ENCODE peak calls at places on chromosome 12, in five cellular contexts. One of them, this sample, is unnamed.
A peak's percentile ranks its signal among the peaks of the same experiment; 100 is the strongest.

GRCh38 chr12:72089678-72090077 is 151.0 kb downstream of the TPH2 start:
- DNase-seq in CD4-positive, alpha-beta T cell: no peak
- DNase-seq in H9: no peak
- DNase-seq in cardiac muscle cell: no peak
- DNase-seq in stomach: no peak
- DNase-seq in this sample: no peak

GRCh38 chr12:104680070-104680469 is 223.3 kb downstream of the CHST11 start:
- DNase-seq in H9: no peak
- DNase-seq in CD4-positive, alpha-beta T cell: no peak
- DNase-seq in cardiac muscle cell: no peak
- DNase-seq in stomach: no peak
- DNase-seq in this sample: peak; percentile 36

GRCh38 chr12:27822076-27822712 is 42.2 kb upstream of the MANSC4 start:
- DNase-seq in H9: no peak
- DNase-seq in CD4-positive, alpha-beta T cell: peak; percentile 43
- DNase-seq in cardiac muscle cell: no peak
- DNase-seq in stomach: no peak
- DNase-seq in this sample: no peak

GRCh38 chr12:49487605-49488004 is 51.2 kb upstream of the KCNH3 start:
- DNase-seq in stomach: no peak
- DNase-seq in CD4-positive, alpha-beta T cell: no peak
- DNase-seq in H9: no peak
- DNase-seq in cardiac muscle cell: no peak
- DNase-seq in this sample: no peak

GRCh38 chr12:89180496-89180895 is 171.8 kb downstream of the DUSP6 start:
- DNase-seq in stomach: no peak
- DNase-seq in H9: no peak
- DNase-seq in CD4-positive, alpha-beta T cell: no peak
- DNase-seq in cardiac muscle cell: no peak
- DNase-seq in this sample: no peak

GRCh38 chr12:51334774-51335173 is 10.8 kb upstream of the BIN2 start:
- DNase-seq in cardiac muscle cell: no peak
- DNase-seq in H9: no peak
- DNase-seq in CD4-positive, alpha-beta T cell: no peak
- DNase-seq in stomach: no peak
- DNase-seq in this sample: no peak

GRCh38 chr12:49872781-49873181 is 29.9 kb upstream of the BCDIN3D start:
- DNase-seq in H9: peak; percentile 24
- DNase-seq in cardiac muscle cell: no peak
- DNase-seq in stomach: no peak
- DNase-seq in CD4-positive, alpha-beta T cell: no peak
- DNase-seq in this sample: no peak

GRCh38 chr12:69157023-69157655 is 82.2 kb upstream of the CPSF6 start:
- DNase-seq in CD4-positive, alpha-beta T cell: peak; percentile 91
- DNase-seq in H9: peak; percentile 95
- DNase-seq in stomach: peak; percentile 90
- DNase-seq in cardiac muscle cell: peak; percentile 89
- DNase-seq in this sample: peak; percentile 83

GRCh38 chr12:88142610-88142991 is 494 bp downstream of the TMTC3 start:
- DNase-seq in stomach: peak; percentile 28
- DNase-seq in cardiac muscle cell: peak; percentile 20
- DNase-seq in H9: peak; percentile 47
- DNase-seq in CD4-positive, alpha-beta T cell: peak; percentile 39
- DNase-seq in this sample: peak; percentile 22

GRCh38 chr12:86117711-86118110 is 138.5 kb downstream of the MGAT4C start:
- DNase-seq in stomach: no peak
- DNase-seq in cardiac muscle cell: no peak
- DNase-seq in H9: no peak
- DNase-seq in CD4-positive, alpha-beta T cell: no peak
- DNase-seq in this sample: no peak

GRCh38 chr12:42588981-42589464 is 523 bp downstream of the PRICKLE1 start:
- DNase-seq in H9: peak; percentile 76
- DNase-seq in CD4-positive, alpha-beta T cell: no peak
- DNase-seq in stomach: no peak
- DNase-seq in cardiac muscle cell: peak; percentile 82
- DNase-seq in this sample: peak; percentile 61

GRCh38 chr12:24054411-24054810 is 104.9 kb upstream of the SOX5 start:
- DNase-seq in cardiac muscle cell: no peak
- DNase-seq in H9: no peak
- DNase-seq in stomach: no peak
- DNase-seq in CD4-positive, alpha-beta T cell: no peak
- DNase-seq in this sample: no peak

GRCh38 chr12:49230810-49231209 is 34.1 kb upstream of the TUBA1C start:
- DNase-seq in CD4-positive, alpha-beta T cell: no peak
- DNase-seq in H9: no peak
- DNase-seq in cardiac muscle cell: no peak
- DNase-seq in stomach: no peak
- DNase-seq in this sample: no peak

GRCh38 chr12:125310461-125310860 is 245.2 kb downstream of the AACS start:
- DNase-seq in stomach: no peak
- DNase-seq in CD4-positive, alpha-beta T cell: no peak
- DNase-seq in cardiac muscle cell: no peak
- DNase-seq in H9: no peak
- DNase-seq in this sample: no peak

GRCh38 chr12:2114071-2114470 is 61.3 kb downstream of the CACNA1C start:
- DNase-seq in cardiac muscle cell: no peak
- DNase-seq in CD4-positive, alpha-beta T cell: no peak
- DNase-seq in stomach: no peak
- DNase-seq in H9: no peak
- DNase-seq in this sample: no peak

GRCh38 chr12:103799504-103800251 is 41.4 kb downstream of the NT5DC3 start:
- DNase-seq in CD4-positive, alpha-beta T cell: no peak
- DNase-seq in stomach: no peak
- DNase-seq in H9: no peak
- DNase-seq in cardiac muscle cell: no peak
- DNase-seq in this sample: no peak

GRCh38 chr12:20520572-20520971 is 152.2 kb downstream of the PDE3A start:
- DNase-seq in H9: no peak
- DNase-seq in CD4-positive, alpha-beta T cell: no peak
- DNase-seq in cardiac muscle cell: no peak
- DNase-seq in stomach: no peak
- DNase-seq in this sample: no peak

GRCh38 chr12:6476496-6476895 is 6.0 kb upstream of the VAMP1 start:
- DNase-seq in H9: no peak
- DNase-seq in cardiac muscle cell: no peak
- DNase-seq in stomach: no peak
- DNase-seq in CD4-positive, alpha-beta T cell: no peak
- DNase-seq in this sample: no peak

GRCh38 chr12:120262852-120263724 is 2.4 kb downstream of the PXN start:
- DNase-seq in stomach: no peak
- DNase-seq in cardiac muscle cell: no peak
- DNase-seq in CD4-positive, alpha-beta T cell: no peak
- DNase-seq in H9: peak; percentile 29
- DNase-seq in this sample: no peak

GRCh38 chr12:124286946-124287345 is 7.9 kb upstream of the RFLNA start:
- DNase-seq in cardiac muscle cell: no peak
- DNase-seq in H9: no peak
- DNase-seq in stomach: no peak
- DNase-seq in CD4-positive, alpha-beta T cell: no peak
- DNase-seq in this sample: no peak

GRCh38 chr12:6192604-6193380 is 7.4 kb upstream of the CD9 start:
- DNase-seq in cardiac muscle cell: no peak
- DNase-seq in H9: no peak
- DNase-seq in CD4-positive, alpha-beta T cell: no peak
- DNase-seq in stomach: no peak
- DNase-seq in this sample: no peak

DNA sequence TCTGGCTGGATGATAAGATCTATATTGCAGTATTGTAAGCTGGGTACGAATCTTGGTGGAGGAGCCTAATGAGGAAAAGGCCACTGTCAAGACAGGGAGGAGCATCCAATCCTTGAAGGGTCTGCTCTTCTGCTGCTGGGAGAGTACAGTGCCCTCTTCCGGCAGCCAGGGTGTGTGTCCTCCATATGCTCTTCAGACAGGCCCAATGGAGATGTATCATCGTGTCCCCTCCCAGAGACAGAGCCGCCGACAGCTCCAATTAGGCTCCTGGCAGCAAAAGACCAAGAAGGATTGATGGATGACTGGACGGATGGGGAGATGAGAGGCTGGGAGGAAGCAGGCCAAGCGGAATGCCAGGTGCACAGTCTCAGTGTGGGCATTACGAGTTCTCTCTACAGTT is 51.6 kb upstream of the PIWIL1 start:
- DNase-seq in CD4-positive, alpha-beta T cell: no peak
- DNase-seq in H9: peak; percentile 62
- DNase-seq in cardiac muscle cell: no peak
- DNase-seq in stomach: no peak
- DNase-seq in this sample: peak; percentile 83
- TF ChIP-seq CTCF in CD4-positive, alpha-beta T cell: no peak
- TF ChIP-seq CTCF in H9: peak; percentile 70
- TF ChIP-seq CTCF in cardiac muscle cell: no peak
- TF ChIP-seq CTCF in stomach: no peak
- TF ChIP-seq CTCF in this sample: peak; percentile 95

GRCh38 chr12:93875157-93875556 is 198.0 kb downstream of the CRADD start:
- DNase-seq in cardiac muscle cell: no peak
- DNase-seq in H9: no peak
- DNase-seq in stomach: no peak
- DNase-seq in CD4-positive, alpha-beta T cell: no peak
- DNase-seq in this sample: no peak
- H3K9me3 ChIP-seq in cardiac muscle cell: no peaks in the 10 kb centered on the region
- H3K9me3 ChIP-seq in H9: no peaks in the 10 kb centered on the region
- H3K9me3 ChIP-seq in stomach: peaks cover 54% of the 10 kb centered on the region
- H3K9me3 ChIP-seq in CD4-positive, alpha-beta T cell: peaks cover 64% of the 10 kb centered on the region
- H3K9me3 ChIP-seq in this sample: peaks cover 5% of the 10 kb centered on the region

GRCh38 chr12:109715310-109716091 is 1.9 kb downstream of the FAM222A start:
- DNase-seq in stomach: peak; percentile 46
- DNase-seq in cardiac muscle cell: no peak
- DNase-seq in H9: no peak
- DNase-seq in CD4-positive, alpha-beta T cell: no peak
- DNase-seq in this sample: peak; percentile 95

GRCh38 chr12:109716092-109716479 is 2.5 kb downstream of the FAM222A start:
- DNase-seq in stomach: no peak
- DNase-seq in CD4-positive, alpha-beta T cell: no peak
- DNase-seq in cardiac muscle cell: no peak
- DNase-seq in H9: no peak
- DNase-seq in this sample: no peak

GRCh38 chr12:109714913-109715244 is 1.3 kb downstream of the FAM222A start:
- DNase-seq in CD4-positive, alpha-beta T cell: no peak
- DNase-seq in H9: no peak
- DNase-seq in stomach: no peak
- DNase-seq in cardiac muscle cell: no peak
- DNase-seq in this sample: no peak

GRCh38 chr12:109713187-109713984 is at the start of gene FAM222A:
- DNase-seq in cardiac muscle cell: peak; percentile 97
- DNase-seq in CD4-positive, alpha-beta T cell: peak; percentile 98
- DNase-seq in H9: peak; percentile 99
- DNase-seq in stomach: peak; percentile 96
- DNase-seq in this sample: peak; percentile 97

DNA sequence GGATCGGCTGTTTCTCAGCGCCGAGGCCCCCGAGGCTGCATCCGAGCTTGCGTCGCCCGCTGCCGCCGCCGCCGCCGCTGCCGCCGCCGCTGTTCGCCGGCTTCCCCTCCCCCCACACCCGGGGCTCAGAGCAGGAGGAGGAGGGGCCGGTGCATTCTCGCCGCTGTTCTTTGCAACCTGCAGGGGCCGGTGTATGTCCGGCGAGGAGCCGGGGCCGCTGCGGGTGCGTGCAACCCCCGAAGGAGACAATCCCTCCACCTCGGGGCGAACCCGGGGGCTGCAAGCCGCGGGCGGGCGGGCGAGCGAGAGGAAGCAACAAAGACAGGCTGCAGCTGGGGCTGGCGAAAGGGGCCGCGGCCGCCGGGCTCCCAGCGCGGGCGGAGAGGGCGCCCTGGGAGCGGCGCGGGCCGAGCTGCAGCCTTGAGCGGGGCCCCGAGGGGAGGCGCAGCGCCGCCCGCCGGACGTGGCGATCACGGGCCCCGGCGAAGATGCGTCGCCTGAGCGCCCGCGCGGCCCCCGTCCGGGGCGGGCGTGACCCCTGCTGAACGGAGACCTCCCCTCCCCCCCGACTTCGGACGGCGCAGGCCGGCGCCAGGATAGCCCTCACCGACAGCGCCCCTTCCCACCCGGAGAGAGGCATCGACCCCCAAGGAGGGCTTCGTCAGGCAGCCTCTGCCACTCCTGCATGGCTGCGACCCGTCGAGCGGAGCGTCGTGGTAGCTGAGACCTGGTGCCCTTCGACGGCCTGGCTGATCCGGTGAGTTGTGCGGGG is 702 bp downstream of the FAM222A start:
- DNase-seq in cardiac muscle cell: peak; percentile 84
- DNase-seq in stomach: peak; percentile 73
- DNase-seq in CD4-positive, alpha-beta T cell: peak; percentile 68
- DNase-seq in H9: peak; percentile 80
- DNase-seq in this sample: peak; percentile 80
- TF ChIP-seq CTCF in cardiac muscle cell: no peak
- TF ChIP-seq CTCF in stomach: no peak
- TF ChIP-seq CTCF in CD4-positive, alpha-beta T cell: no peak
- TF ChIP-seq CTCF in H9: peak; percentile 33
- TF ChIP-seq CTCF in this sample: peak; percentile 53

GRCh38 chr12:130162771-130163460 is 652 bp downstream of the FZD10 start:
- DNase-seq in stomach: no peak
- DNase-seq in CD4-positive, alpha-beta T cell: no peak
- DNase-seq in H9: peak; percentile 56
- DNase-seq in cardiac muscle cell: peak; percentile 9
- DNase-seq in this sample: no peak
- H3K9me3 ChIP-seq in stomach: no peaks in the 10 kb centered on the region
- H3K9me3 ChIP-seq in CD4-positive, alpha-beta T cell: no peaks in the 10 kb centered on the region
- H3K9me3 ChIP-seq in H9: no peaks in the 10 kb centered on the region
- H3K9me3 ChIP-seq in cardiac muscle cell: no peaks in the 10 kb centered on the region
- H3K9me3 ChIP-seq in this sample: no peaks in the 10 kb centered on the region

DNA sequence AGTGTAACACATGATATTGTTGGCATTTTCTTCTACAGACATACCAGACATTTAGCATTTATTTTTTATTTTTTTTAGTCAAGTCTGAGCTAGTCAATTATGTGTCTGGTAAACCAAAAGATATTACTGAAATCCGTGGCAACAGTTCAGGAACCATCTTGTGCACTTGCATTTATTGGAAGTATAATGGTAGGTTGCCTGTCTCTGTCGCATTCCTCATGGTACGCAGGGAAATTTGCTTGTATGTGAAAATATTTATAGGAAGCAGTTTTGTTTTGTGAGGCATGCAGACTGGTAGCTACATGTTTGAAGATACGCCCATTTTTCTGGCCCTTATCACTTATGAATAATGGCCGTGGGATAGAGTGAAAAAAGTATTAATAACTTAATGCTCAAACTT is 186.1 kb upstream of the SLC38A2 start:
- DNase-seq in stomach: no peak
- DNase-seq in CD4-positive, alpha-beta T cell: no peak
- DNase-seq in H9: no peak
- DNase-seq in cardiac muscle cell: no peak
- DNase-seq in this sample: no peak
- TF ChIP-seq CTCF in stomach: no peak
- TF ChIP-seq CTCF in CD4-positive, alpha-beta T cell: no peak
- TF ChIP-seq CTCF in H9: no peak
- TF ChIP-seq CTCF in cardiac muscle cell: no peak
- TF ChIP-seq CTCF in this sample: no peak

DNA sequence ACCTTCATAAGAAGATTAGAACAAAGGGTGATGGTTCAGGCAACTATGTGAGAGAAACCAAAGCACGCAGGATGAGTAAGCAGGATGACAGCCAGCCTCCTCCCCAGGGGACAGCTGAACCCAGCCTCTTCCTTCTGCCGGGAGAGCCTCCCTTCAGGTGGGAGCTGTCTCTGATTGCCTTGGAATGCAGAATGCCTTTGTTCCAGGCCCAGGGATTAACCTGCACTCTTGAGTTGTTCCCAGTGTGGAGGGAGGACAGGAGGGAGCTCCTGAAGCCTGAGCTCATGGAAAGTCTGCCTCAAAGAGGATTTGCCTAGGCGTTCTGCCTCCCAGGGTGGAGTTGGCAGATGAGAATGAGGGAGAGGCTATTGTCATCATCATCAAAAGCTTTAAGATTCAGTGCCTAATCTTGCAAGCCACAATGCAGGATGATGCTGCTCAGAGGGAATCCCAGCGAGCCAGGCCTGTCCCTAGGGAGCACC is 3.6 kb upstream of the KRT6A start:
- DNase-seq in H9: peak; percentile 85
- DNase-seq in stomach: no peak
- DNase-seq in cardiac muscle cell: no peak
- DNase-seq in CD4-positive, alpha-beta T cell: no peak
- DNase-seq in this sample: no peak
- H3K9me3 ChIP-seq in H9: no peaks in the 10 kb centered on the region
- H3K9me3 ChIP-seq in stomach: no peaks in the 10 kb centered on the region
- H3K9me3 ChIP-seq in cardiac muscle cell: no peaks in the 10 kb centered on the region
- H3K9me3 ChIP-seq in CD4-positive, alpha-beta T cell: no peaks in the 10 kb centered on the region
- H3K9me3 ChIP-seq in this sample: peaks cover 6% of the 10 kb centered on the region

This sample was measured in WERI-Rb-1.